ENCODE peak calls at places on chromosome 19, in five cellular contexts. V is PC-3, H is OCI-LY7, B is GM23248, D is SK-N-SH. Z is an unnamed sample.

GRCh38 chr19:14002571-14003278 is 3.4 kb downstream of the RFX1 start:
- DNase-seq in B (no peak), H (peak; percentile 79), V (no peak), D (no peak), Z (peak; percentile 12)

GRCh38 chr19:11479470-11480080 is 1.3 kb downstream of the ELAVL3 start:
- DNase-seq in H (no peak), B (peak; percentile 42), V (no peak), D (peak; percentile 98), Z (no peak)

GRCh38 chr19:28700176-28700575 is 512.8 kb downstream of the UQCRFS1 start:
- DNase-seq in H (no peak), V (no peak), D (no peak), B (peak; percentile 4), Z (no peak)

GRCh38 chr19:1648926-1649541 is 3.4 kb downstream of the TCF3 start:
- DNase-seq in B (peak; percentile 24), V (no peak), D (no peak), H (no peak), Z (peak; percentile 74)

GRCh38 chr19:4322942-4323665 is 15.5 kb downstream of the STAP2 start:
- DNase-seq in H (no peak), D (no peak), V (no peak), B (no peak), Z (no peak)

GRCh38 chr19:46198756-46199155 is 30.8 kb upstream of the IGFL1 start:
- DNase-seq in D (no peak), H (no peak), V (no peak), B (no peak), Z (no peak)

GRCh38 chr19:11181488-11181887 is 15.9 kb downstream of the KANK2 start:
- DNase-seq in V (no peak), D (no peak), H (no peak), B (no peak), Z (no peak)

GRCh38 chr19:3108775-3109174 is 14.6 kb downstream of the GNA11 start:
- DNase-seq in D (peak; percentile 84), V (peak; percentile 61), H (peak; percentile 82), B (peak; percentile 74), Z (peak; percentile 67)

GRCh38 chr19:43525836-43526771 is 897 bp downstream of the ETHE1 start:
- DNase-seq in D (peak; percentile 54), H (no peak), B (peak; percentile 64), V (peak; percentile 18), Z (no peak)

GRCh38 chr19:54667217-54667616 is 4.4 kb downstream of the LILRB4 start:
- DNase-seq in B (no peak), V (no peak), H (no peak), D (no peak), Z (no peak)

GRCh38 chr19:57244513-57244912 is 4.1 kb downstream of the ZNF805 start:
- DNase-seq in D (no peak), V (no peak), H (no peak), B (no peak), Z (no peak)

GRCh38 chr19:44499559-44499958 is 763 bp downstream of the ZNF180 start:
- DNase-seq in D (no peak), V (no peak), B (no peak), H (no peak), Z (no peak)

GRCh38 chr19:35108730-35109129 is 6.9 kb upstream of the FXYD3 start:
- DNase-seq in V (no peak), B (no peak), H (no peak), D (no peak), Z (no peak)

GRCh38 chr19:845707-846481 is 5.1 kb downstream of the PRTN3 start:
- DNase-seq in B (no peak), V (no peak), H (no peak), D (no peak), Z (no peak)

GRCh38 chr19:45798995-45799517 is 6.4 kb upstream of the DMWD start:
- DNase-seq in H (peak; percentile 70), D (peak; percentile 91), V (peak; percentile 65), B (peak; percentile 91), Z (peak; percentile 44)

GRCh38 chr19:10929402-10929794 is 787 bp downstream of the TIMM29 start:
- DNase-seq in B (peak; percentile 25), D (no peak), V (no peak), H (no peak), Z (no peak)

GRCh38 chr19:53947624-53948023 is 15.1 kb upstream of the CACNG8 start:
- DNase-seq in H (peak; percentile 4), B (no peak), V (peak; percentile 23), D (peak; percentile 65), Z (no peak)

GRCh38 chr19:17385878-17386611 is 8.0 kb downstream of the CCDC194 start:
- DNase-seq in V (peak; percentile 62), B (peak; percentile 66), D (peak; percentile 88), H (peak; percentile 74), Z (peak; percentile 49)

GRCh38 chr19:53132231-53132991 is at the start of gene ZNF415:
- DNase-seq in V (peak; percentile 60), D (peak; percentile 89), H (no peak), B (peak; percentile 96), Z (no peak)

GRCh38 chr19:33171916-33172359 is 22.2 kb upstream of the LRP3 start:
- DNase-seq in V (peak; percentile 53), H (no peak), B (peak; percentile 70), D (no peak), Z (no peak)

GRCh38 chr19:3700242-3701032 is at the start of gene PIP5K1C:
- DNase-seq in H (peak; percentile 91), V (peak; percentile 79), D (peak; percentile 98), B (peak; percentile 94), Z (peak; percentile 93)

DNA sequence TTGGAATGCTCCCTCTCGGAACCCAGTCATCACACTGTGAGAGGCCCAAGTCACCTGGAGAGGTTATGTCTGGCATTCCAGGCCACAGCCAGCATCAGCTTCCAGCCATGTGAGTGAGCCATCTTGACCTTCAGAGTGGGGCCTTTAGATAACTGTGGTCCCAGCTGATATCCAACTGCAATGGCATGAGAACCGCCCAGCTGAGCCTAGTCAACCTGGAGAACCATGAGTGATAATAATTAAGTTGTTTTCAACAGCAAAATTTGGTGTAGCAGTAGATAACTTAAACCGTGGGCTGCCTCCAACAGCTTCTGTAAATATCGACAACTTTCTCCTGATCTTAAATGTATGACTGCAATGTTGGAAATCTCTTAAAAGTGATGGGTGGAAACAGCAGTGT is 24.6 kb downstream of the DYRK1B start:
- DNase-seq in D (no peak), B (no peak), V (no peak), H (no peak), Z (no peak)
- TF ChIP-seq EZH2phosphoT487 in D (no peak), B (no peak), V (no peak), H (no peak), Z (no peak)

DNA sequence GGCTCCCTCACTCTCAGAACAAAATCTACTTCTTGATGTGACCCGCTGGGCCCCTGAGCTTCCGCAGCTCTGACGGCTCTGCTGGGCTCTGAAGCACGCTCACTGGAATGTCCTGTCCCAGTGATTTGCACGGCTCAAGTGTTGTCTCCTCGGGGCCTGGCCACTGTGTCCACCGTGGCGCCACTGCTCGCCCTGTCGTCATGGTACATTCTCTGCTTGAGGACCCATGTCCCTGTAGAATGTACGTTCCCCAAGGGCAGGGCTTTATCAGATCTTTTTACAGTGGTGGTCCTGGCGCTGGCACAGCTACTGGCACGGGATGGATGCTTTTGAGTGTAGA is 12.1 kb downstream of the KLHL26 start:
- DNase-seq in D (no peak), B (no peak), V (no peak), H (no peak), Z (no peak)
- TF ChIP-seq EZH2phosphoT487 in D (no peak), B (no peak), V (no peak), H (no peak), Z (no peak)

GRCh38 chr19:48625891-48626327 is 6.6 kb downstream of the SPHK2 start:
- DNase-seq in B (no peak), D (no peak), V (no peak), H (no peak), Z (no peak)
- TF ChIP-seq EZH2phosphoT487 in B (no peak), D (no peak), V (no peak), H (no peak), Z (no peak)

GRCh38 chr19:5929646-5930045 is 15.6 kb downstream of the CAPS start:
- DNase-seq in D (no peak), B (no peak), V (no peak), H (no peak), Z (no peak)

GRCh38 chr19:5926641-5927438 is 12.8 kb downstream of the CAPS start:
- DNase-seq in V (no peak), B (peak; percentile 94), H (no peak), D (peak; percentile 83), Z (no peak)

GRCh38 chr19:5925830-5926459 is 11.9 kb downstream of the CAPS start:
- DNase-seq in V (no peak), H (no peak), B (no peak), D (no peak), Z (no peak)

GRCh38 chr19:5929179-5929578 is 15.1 kb downstream of the CAPS start:
- DNase-seq in D (no peak), H (no peak), V (no peak), B (no peak), Z (no peak)

DNA sequence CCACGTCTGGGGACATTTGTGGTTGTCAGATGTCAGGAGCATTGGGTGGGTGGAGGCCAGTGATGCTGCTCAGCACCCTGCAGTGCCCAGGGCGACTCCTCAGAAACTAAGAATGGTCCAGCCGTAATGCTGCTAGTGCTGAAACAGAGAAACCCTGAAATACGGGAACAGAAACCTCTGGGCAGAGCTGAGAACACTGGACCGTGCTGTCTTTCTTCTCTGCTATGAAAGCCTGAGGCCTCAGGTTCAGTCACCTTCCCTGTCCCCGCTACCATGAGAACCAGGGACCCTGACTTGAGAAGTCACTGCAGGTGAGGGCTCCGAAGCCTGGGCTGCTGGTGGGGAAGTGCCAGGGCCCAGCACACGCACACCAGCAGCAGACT is 13.4 kb downstream of the CAPS start:
- DNase-seq in D (no peak), H (peak; percentile 57), V (no peak), B (peak; percentile 21), Z (no peak)
- TF ChIP-seq EZH2phosphoT487 in D (no peak), H (no peak), V (no peak), B (no peak), Z (no peak)

GRCh38 chr19:7516281-7516862 is 469 bp downstream of the ZNF358 start:
- DNase-seq in H (no peak), V (no peak), D (no peak), B (peak; percentile 34), Z (no peak)
- TF ChIP-seq EZH2phosphoT487 in H (no peak), V (no peak), D (no peak), B (no peak), Z (no peak)

Z was measured in MM.1S.